ENCODE peak calls at places on chromosomes 7 and 10, in six cellular contexts. Y, P, N, W, D and X are unnamed samples.

GRCh38 chr7:24907311-24907886 is 72.6 kb downstream of the OSBPL3 start:
- DNase-seq in Y (no peak), P (no peak), N (no peak), W (peak), D (no peak), X (no peak)

GRCh38 chr7:95324396-95324795 is at the start of gene PON1:
- DNase-seq in Y (peak), P (no peak), N (no peak), W (no peak), D (no peak), X (no peak)

GRCh38 chr10:59708816-59709471 is 706 bp downstream of the SLC16A9 start:
- DNase-seq in Y (no peak), P (peak), N (peak), W (peak), D (peak), X (no peak)

GRCh38 chr10:63217120-63217605 is 84.0 kb downstream of the NRBF2 start:
- DNase-seq in Y (no peak), P (no peak), N (no peak), W (peak), D (peak), X (no peak)

GRCh38 chr10:57627642-57628178 is 640.0 kb downstream of the IPMK start:
- DNase-seq in Y (no peak), P (no peak), N (no peak), W (no peak), D (no peak), X (no peak)

GRCh38 chr10:76302936-76303656 is 871.7 kb downstream of the LRMDA start:
- DNase-seq in Y (no peak), P (no peak), N (no peak), W (no peak), D (no peak), X (no peak)

GRCh38 chr10:67772894-67773511 is 65.0 kb downstream of the DNAJC12 start:
- DNase-seq in Y (no peak), P (no peak), N (no peak), W (no peak), D (peak), X (no peak)

GRCh38 chr10:129526943-129527342 is 59.9 kb downstream of the MGMT start:
- DNase-seq in Y (no peak), P (no peak), N (no peak), W (no peak), D (no peak), X (no peak)

GRCh38 chr10:34985823-34986222 is 104.3 kb downstream of the CUL2 start:
- DNase-seq in Y (no peak), P (no peak), N (no peak), W (no peak), D (no peak), X (no peak)

GRCh38 chr10:112182808-112183328 is 697 bp downstream of the GPAM start:
- DNase-seq in Y (no peak), P (no peak), N (no peak), W (no peak), D (no peak), X (no peak)

GRCh38 chr10:42996588-42996987 is 80.3 kb upstream of the RET start:
- DNase-seq in Y (no peak), P (no peak), N (no peak), W (no peak), D (no peak), X (no peak)

GRCh38 chr7:90178592-90179279 is 24.5 kb downstream of the STEAP1 start:
- DNase-seq in Y (no peak), P (no peak), N (no peak), W (peak), D (no peak), X (no peak)

GRCh38 chr7:332646-333398 is 42.9 kb downstream of the FOXL3 start:
- DNase-seq in Y (peak), P (peak), N (peak), W (peak), D (peak), X (peak)

GRCh38 chr10:35236739-35237138 is 99.6 kb upstream of the CCNY start:
- DNase-seq in Y (no peak), P (no peak), N (no peak), W (no peak), D (no peak), X (no peak)